ENCODE peak calls at places on chromosome 6, in five cellular contexts. One of them, this sample, is unnamed.

GRCh38 chr6:33619166-33619565 is 2.0 kb upstream of the ITPR3 start:
- DNase-seq in stomach: no peak
- DNase-seq in gastrocnemius medialis: no peak
- DNase-seq in heart left ventricle: no peak
- DNase-seq in GM12878: no peak
- DNase-seq in this sample: no peak

GRCh38 chr6:112906737-112907136 is 559.6 kb downstream of the RFPL4B start:
- DNase-seq in stomach: no peak
- DNase-seq in gastrocnemius medialis: no peak
- DNase-seq in heart left ventricle: no peak
- DNase-seq in GM12878: no peak
- DNase-seq in this sample: no peak

GRCh38 chr6:26272171-26272631 is 92.8 kb upstream of the BTN3A2 start:
- DNase-seq in stomach: peak
- DNase-seq in gastrocnemius medialis: no peak
- DNase-seq in heart left ventricle: peak
- DNase-seq in GM12878: no peak
- DNase-seq in this sample: peak

GRCh38 chr6:13327691-13328075 is 654 bp downstream of the TBC1D7 start:
- DNase-seq in stomach: no peak
- DNase-seq in gastrocnemius medialis: no peak
- DNase-seq in heart left ventricle: no peak
- DNase-seq in GM12878: no peak
- DNase-seq in this sample: no peak

GRCh38 chr6:53524455-53524815 is 20.5 kb downstream of the GCLC start:
- DNase-seq in stomach: no peak
- DNase-seq in gastrocnemius medialis: no peak
- DNase-seq in heart left ventricle: no peak
- DNase-seq in GM12878: no peak
- DNase-seq in this sample: no peak

GRCh38 chr6:112563368-112563767 is 216.2 kb downstream of the RFPL4B start:
- DNase-seq in stomach: no peak
- DNase-seq in gastrocnemius medialis: no peak
- DNase-seq in heart left ventricle: no peak
- DNase-seq in GM12878: no peak
- DNase-seq in this sample: no peak

GRCh38 chr6:150149146-150149545 is 6.3 kb downstream of the PPP1R14C start:
- DNase-seq in stomach: no peak
- DNase-seq in gastrocnemius medialis: no peak
- DNase-seq in heart left ventricle: no peak
- DNase-seq in GM12878: no peak
- DNase-seq in this sample: no peak

GRCh38 chr6:4664117-4664626 is 112.0 kb upstream of the CDYL start:
- DNase-seq in stomach: no peak
- DNase-seq in gastrocnemius medialis: peak
- DNase-seq in heart left ventricle: peak
- DNase-seq in GM12878: no peak
- DNase-seq in this sample: peak

GRCh38 chr6:142438898-142439297 is 137.1 kb downstream of the ADGRG6 start:
- DNase-seq in stomach: no peak
- DNase-seq in gastrocnemius medialis: no peak
- DNase-seq in heart left ventricle: no peak
- DNase-seq in GM12878: no peak
- DNase-seq in this sample: no peak

GRCh38 chr6:73388800-73389512 is 5.7 kb upstream of the DDX43 start:
- DNase-seq in stomach: peak
- DNase-seq in gastrocnemius medialis: no peak
- DNase-seq in heart left ventricle: peak
- DNase-seq in GM12878: no peak
- DNase-seq in this sample: peak

GRCh38 chr6:163490826-163491577 is 76.5 kb downstream of the QKI start:
- DNase-seq in stomach: peak
- DNase-seq in gastrocnemius medialis: peak
- DNase-seq in heart left ventricle: peak
- DNase-seq in GM12878: no peak
- DNase-seq in this sample: peak

GRCh38 chr6:35534396-35535170 is 21.9 kb upstream of the TULP1 start:
- DNase-seq in stomach: no peak
- DNase-seq in gastrocnemius medialis: no peak
- DNase-seq in heart left ventricle: no peak
- DNase-seq in GM12878: no peak
- DNase-seq in this sample: no peak

GRCh38 chr6:117328500-117328899 is 63.1 kb downstream of the VGLL2 start:
- DNase-seq in stomach: no peak
- DNase-seq in gastrocnemius medialis: no peak
- DNase-seq in heart left ventricle: no peak
- DNase-seq in GM12878: no peak
- DNase-seq in this sample: no peak

GRCh38 chr6:85002847-85003246 is 238.4 kb upstream of the TBX18 start:
- DNase-seq in stomach: no peak
- DNase-seq in gastrocnemius medialis: no peak
- DNase-seq in heart left ventricle: no peak
- DNase-seq in GM12878: no peak
- DNase-seq in this sample: no peak

GRCh38 chr6:316753-317038 is 24.4 kb downstream of the DUSP22 start:
- DNase-seq in stomach: no peak
- DNase-seq in gastrocnemius medialis: no peak
- DNase-seq in heart left ventricle: no peak
- DNase-seq in GM12878: no peak
- DNase-seq in this sample: no peak
- H3K4me3 ChIP-seq in stomach: no peak
- H3K4me3 ChIP-seq in gastrocnemius medialis: no peak
- H3K4me3 ChIP-seq in heart left ventricle: no peak
- H3K4me3 ChIP-seq in GM12878: no peak
- H3K4me3 ChIP-seq in this sample: no peak

GRCh38 chr6:7542878-7543394 is 1.5 kb downstream of the DSP start:
- DNase-seq in stomach: peak
- DNase-seq in gastrocnemius medialis: no peak
- DNase-seq in heart left ventricle: peak
- DNase-seq in GM12878: no peak
- DNase-seq in this sample: peak
- TF ChIP-seq POLR2A in stomach: no peak
- TF ChIP-seq POLR2A in gastrocnemius medialis: no peak
- TF ChIP-seq POLR2A in heart left ventricle: no peak
- TF ChIP-seq POLR2A in GM12878: no peak
- TF ChIP-seq POLR2A in this sample: no peak

DNA sequence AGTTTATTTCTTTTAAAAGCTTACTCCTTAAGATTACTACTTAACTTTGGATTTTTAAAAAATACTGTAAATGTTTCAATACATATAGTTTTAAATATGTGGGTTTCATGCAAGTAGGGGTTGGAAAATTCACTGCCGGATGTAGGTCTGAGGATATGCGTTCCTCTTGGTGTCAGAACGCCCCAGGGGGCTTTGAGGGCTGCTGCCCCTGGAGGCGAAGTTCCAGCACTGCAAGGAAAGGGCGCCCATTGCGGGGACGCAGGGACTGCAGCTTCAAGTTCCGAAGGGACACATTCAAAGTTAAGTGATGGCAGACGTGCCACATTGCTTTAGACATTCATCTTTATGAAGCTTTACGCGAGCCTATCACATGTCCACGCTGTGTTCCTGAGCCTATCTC is 152.9 kb downstream of the SOD2 start:
- DNase-seq in stomach: no peak
- DNase-seq in gastrocnemius medialis: no peak
- DNase-seq in heart left ventricle: no peak
- DNase-seq in GM12878: no peak
- DNase-seq in this sample: no peak
- TF ChIP-seq CTCF in stomach: no peak
- TF ChIP-seq CTCF in gastrocnemius medialis: no peak
- TF ChIP-seq CTCF in heart left ventricle: no peak
- TF ChIP-seq CTCF in GM12878: peak
- TF ChIP-seq CTCF in this sample: no peak

GRCh38 chr6:149094934-149095341 is 222.6 kb upstream of the TAB2 start:
- DNase-seq in stomach: no peak
- DNase-seq in gastrocnemius medialis: no peak
- DNase-seq in heart left ventricle: no peak
- DNase-seq in GM12878: no peak
- DNase-seq in this sample: no peak

GRCh38 chr6:149097794-149098193 is 219.7 kb upstream of the TAB2 start:
- DNase-seq in stomach: no peak
- DNase-seq in gastrocnemius medialis: no peak
- DNase-seq in heart left ventricle: no peak
- DNase-seq in GM12878: no peak
- DNase-seq in this sample: no peak

GRCh38 chr6:149093643-149094042 is 223.9 kb upstream of the TAB2 start:
- DNase-seq in stomach: no peak
- DNase-seq in gastrocnemius medialis: no peak
- DNase-seq in heart left ventricle: no peak
- DNase-seq in GM12878: no peak
- DNase-seq in this sample: no peak

GRCh38 chr6:149095842-149096241 is 221.7 kb upstream of the TAB2 start:
- DNase-seq in stomach: no peak
- DNase-seq in gastrocnemius medialis: no peak
- DNase-seq in heart left ventricle: no peak
- DNase-seq in GM12878: no peak
- DNase-seq in this sample: no peak

DNA sequence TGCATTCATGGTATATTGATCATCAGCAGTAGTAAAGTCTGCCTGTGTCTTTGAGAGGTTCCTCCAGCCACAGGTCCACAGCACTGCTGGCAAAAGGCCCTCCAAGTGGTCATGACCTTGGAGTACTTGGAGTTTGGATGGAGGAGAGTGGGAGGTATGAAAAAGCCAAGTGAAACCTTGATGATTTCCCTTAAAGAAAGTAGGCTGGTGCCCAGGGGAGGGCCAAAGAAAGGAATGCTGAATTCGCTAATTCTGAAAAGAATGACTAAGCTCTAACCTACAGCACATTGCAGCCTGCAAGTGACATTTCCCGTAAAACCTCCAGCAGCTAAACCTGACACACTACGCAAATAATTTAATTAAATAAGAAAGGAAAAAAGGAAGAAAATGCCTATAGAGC is 223.4 kb upstream of the TAB2 start:
- DNase-seq in stomach: no peak
- DNase-seq in gastrocnemius medialis: no peak
- DNase-seq in heart left ventricle: no peak
- DNase-seq in GM12878: no peak
- DNase-seq in this sample: no peak
- H3K4me3 ChIP-seq in stomach: no peak
- H3K4me3 ChIP-seq in gastrocnemius medialis: no peak
- H3K4me3 ChIP-seq in heart left ventricle: no peak
- H3K4me3 ChIP-seq in GM12878: no peak
- H3K4me3 ChIP-seq in this sample: no peak

DNA sequence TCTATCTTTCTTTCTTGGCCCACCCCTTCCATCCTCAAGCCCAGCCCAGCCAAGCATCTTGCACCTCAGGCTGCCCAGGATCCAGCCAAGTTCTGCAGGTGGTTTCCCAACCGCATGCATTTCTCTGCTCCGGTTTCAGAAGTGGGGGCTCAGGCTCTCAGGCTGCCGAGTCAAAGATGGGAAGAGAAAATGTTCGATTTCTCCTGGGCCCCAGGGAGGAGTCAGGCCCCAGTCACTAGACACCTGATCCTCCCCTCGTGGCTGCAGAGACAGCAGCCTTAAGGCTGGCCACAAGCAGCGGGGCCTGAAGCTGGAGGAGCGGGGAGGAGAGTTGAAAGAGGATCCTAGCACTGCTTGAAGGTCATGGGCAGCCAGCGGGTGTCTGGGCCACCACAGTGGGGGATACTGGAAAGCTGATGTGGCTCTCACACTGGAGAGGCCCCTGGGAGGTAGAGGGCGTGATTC is 42.2 kb upstream of the ZFAND3 start:
- DNase-seq in stomach: no peak
- DNase-seq in gastrocnemius medialis: no peak
- DNase-seq in heart left ventricle: peak
- DNase-seq in GM12878: peak
- DNase-seq in this sample: no peak
- TF ChIP-seq POLR2A in stomach: no peak
- TF ChIP-seq POLR2A in gastrocnemius medialis: no peak
- TF ChIP-seq POLR2A in heart left ventricle: no peak
- TF ChIP-seq POLR2A in GM12878: no peak
- TF ChIP-seq POLR2A in this sample: no peak

DNA sequence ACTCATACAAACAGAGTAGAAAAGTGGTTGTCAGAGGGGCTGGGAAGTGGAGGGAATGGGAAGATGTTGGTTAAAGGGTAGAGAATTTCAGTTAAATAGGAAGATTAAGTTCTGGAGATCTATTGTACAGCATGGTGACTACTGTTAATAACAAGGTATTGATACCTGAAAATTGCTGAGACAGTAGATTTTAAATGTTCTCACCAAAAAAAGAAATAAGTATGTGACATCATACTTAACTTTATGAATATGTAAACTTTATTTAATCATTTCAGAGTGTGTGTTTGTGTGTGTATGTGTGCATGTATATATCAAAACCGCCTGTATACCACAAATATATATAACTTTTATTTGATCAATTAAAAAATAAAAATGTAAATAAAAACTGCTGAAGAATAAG is 896.4 kb downstream of the TFAP2A start:
- DNase-seq in stomach: no peak
- DNase-seq in gastrocnemius medialis: no peak
- DNase-seq in heart left ventricle: no peak
- DNase-seq in GM12878: no peak
- DNase-seq in this sample: no peak
- TF ChIP-seq CTCF in stomach: no peak
- TF ChIP-seq CTCF in gastrocnemius medialis: no peak
- TF ChIP-seq CTCF in heart left ventricle: no peak
- TF ChIP-seq CTCF in GM12878: no peak
- TF ChIP-seq CTCF in this sample: no peak